ENCODE peak calls at places on chromosome 12, in eight cellular contexts. One of them, this sample, is unnamed.

GRCh38 chr12:62123721-62124203 is 136.4 kb upstream of the USP15 start:
- DNase-seq in astrocyte of the cerebellum: peak
- DNase-seq in mucosa of descending colon: no peak
- DNase-seq in glutamatergic neuron: peak
- DNase-seq in nephron progenitor cell: peak
- DNase-seq in HCT116: peak
- DNase-seq in ascending aorta: peak
- DNase-seq in WERI-Rb-1: peak
- DNase-seq in this sample: peak

GRCh38 chr12:118714051-118714460 is 267.3 kb upstream of the SRRM4 start:
- DNase-seq in WERI-Rb-1: peak
- DNase-seq in nephron progenitor cell: peak
- DNase-seq in ascending aorta: no peak
- DNase-seq in astrocyte of the cerebellum: no peak
- DNase-seq in HCT116: peak
- DNase-seq in mucosa of descending colon: no peak
- DNase-seq in glutamatergic neuron: peak
- DNase-seq in this sample: peak

GRCh38 chr12:9049520-9050133 is 60.3 kb downstream of the KLRG1 start:
- DNase-seq in mucosa of descending colon: no peak
- DNase-seq in WERI-Rb-1: no peak
- DNase-seq in ascending aorta: no peak
- DNase-seq in astrocyte of the cerebellum: peak
- DNase-seq in glutamatergic neuron: no peak
- DNase-seq in nephron progenitor cell: peak
- DNase-seq in HCT116: peak
- DNase-seq in this sample: no peak

GRCh38 chr12:123097521-123098084 is 53.3 kb downstream of the PITPNM2 start:
- DNase-seq in mucosa of descending colon: no peak
- DNase-seq in astrocyte of the cerebellum: no peak
- DNase-seq in HCT116: no peak
- DNase-seq in WERI-Rb-1: peak
- DNase-seq in glutamatergic neuron: peak
- DNase-seq in nephron progenitor cell: peak
- DNase-seq in ascending aorta: peak
- DNase-seq in this sample: no peak

GRCh38 chr12:67276469-67276868 is 7.3 kb downstream of the CAND1 start:
- DNase-seq in astrocyte of the cerebellum: no peak
- DNase-seq in mucosa of descending colon: no peak
- DNase-seq in nephron progenitor cell: no peak
- DNase-seq in WERI-Rb-1: no peak
- DNase-seq in glutamatergic neuron: no peak
- DNase-seq in ascending aorta: no peak
- DNase-seq in HCT116: no peak
- DNase-seq in this sample: no peak

GRCh38 chr12:82652071-82652470 is 34.6 kb upstream of the TMTC2 start:
- DNase-seq in astrocyte of the cerebellum: no peak
- DNase-seq in ascending aorta: no peak
- DNase-seq in HCT116: no peak
- DNase-seq in glutamatergic neuron: no peak
- DNase-seq in nephron progenitor cell: no peak
- DNase-seq in WERI-Rb-1: no peak
- DNase-seq in mucosa of descending colon: no peak
- DNase-seq in this sample: no peak

GRCh38 chr12:109446-109845 is 42.9 kb downstream of the IQSEC3 start:
- DNase-seq in HCT116: no peak
- DNase-seq in astrocyte of the cerebellum: no peak
- DNase-seq in ascending aorta: no peak
- DNase-seq in mucosa of descending colon: no peak
- DNase-seq in WERI-Rb-1: no peak
- DNase-seq in nephron progenitor cell: no peak
- DNase-seq in glutamatergic neuron: no peak
- DNase-seq in this sample: no peak

GRCh38 chr12:27460471-27460978 is 14.0 kb downstream of the SMCO2 start:
- DNase-seq in mucosa of descending colon: no peak
- DNase-seq in ascending aorta: no peak
- DNase-seq in nephron progenitor cell: no peak
- DNase-seq in astrocyte of the cerebellum: no peak
- DNase-seq in HCT116: no peak
- DNase-seq in WERI-Rb-1: no peak
- DNase-seq in glutamatergic neuron: no peak
- DNase-seq in this sample: no peak

GRCh38 chr12:112900298-112901145 is 6.2 kb upstream of the OAS1 start:
- DNase-seq in nephron progenitor cell: no peak
- DNase-seq in ascending aorta: no peak
- DNase-seq in WERI-Rb-1: peak
- DNase-seq in HCT116: peak
- DNase-seq in astrocyte of the cerebellum: no peak
- DNase-seq in glutamatergic neuron: peak
- DNase-seq in mucosa of descending colon: no peak
- DNase-seq in this sample: peak

GRCh38 chr12:76508128-76508661 is 51.4 kb downstream of the OSBPL8 start:
- DNase-seq in WERI-Rb-1: no peak
- DNase-seq in glutamatergic neuron: no peak
- DNase-seq in astrocyte of the cerebellum: no peak
- DNase-seq in HCT116: no peak
- DNase-seq in ascending aorta: no peak
- DNase-seq in mucosa of descending colon: no peak
- DNase-seq in nephron progenitor cell: no peak
- DNase-seq in this sample: no peak

GRCh38 chr12:53098354-53098981 is 1.0 kb downstream of the IGFBP6 start:
- DNase-seq in ascending aorta: peak
- DNase-seq in HCT116: peak
- DNase-seq in astrocyte of the cerebellum: no peak
- DNase-seq in WERI-Rb-1: no peak
- DNase-seq in mucosa of descending colon: no peak
- DNase-seq in nephron progenitor cell: no peak
- DNase-seq in glutamatergic neuron: no peak
- DNase-seq in this sample: no peak

GRCh38 chr12:104182144-104182543 is 33.4 kb upstream of the TXNRD1 start:
- DNase-seq in astrocyte of the cerebellum: peak
- DNase-seq in mucosa of descending colon: no peak
- DNase-seq in glutamatergic neuron: no peak
- DNase-seq in WERI-Rb-1: no peak
- DNase-seq in ascending aorta: peak
- DNase-seq in nephron progenitor cell: no peak
- DNase-seq in HCT116: no peak
- DNase-seq in this sample: no peak

GRCh38 chr12:104183443-104183842 is 32.1 kb upstream of the TXNRD1 start:
- DNase-seq in mucosa of descending colon: no peak
- DNase-seq in ascending aorta: no peak
- DNase-seq in WERI-Rb-1: no peak
- DNase-seq in HCT116: no peak
- DNase-seq in astrocyte of the cerebellum: no peak
- DNase-seq in glutamatergic neuron: no peak
- DNase-seq in nephron progenitor cell: no peak
- DNase-seq in this sample: no peak

GRCh38 chr12:104181313-104181712 is 34.3 kb upstream of the TXNRD1 start:
- DNase-seq in mucosa of descending colon: no peak
- DNase-seq in astrocyte of the cerebellum: no peak
- DNase-seq in HCT116: no peak
- DNase-seq in glutamatergic neuron: no peak
- DNase-seq in WERI-Rb-1: no peak
- DNase-seq in ascending aorta: no peak
- DNase-seq in nephron progenitor cell: no peak
- DNase-seq in this sample: no peak

GRCh38 chr12:104180389-104180788 is 35.2 kb upstream of the TXNRD1 start:
- DNase-seq in mucosa of descending colon: no peak
- DNase-seq in nephron progenitor cell: no peak
- DNase-seq in WERI-Rb-1: no peak
- DNase-seq in glutamatergic neuron: no peak
- DNase-seq in HCT116: no peak
- DNase-seq in ascending aorta: no peak
- DNase-seq in astrocyte of the cerebellum: no peak
- DNase-seq in this sample: no peak

DNA sequence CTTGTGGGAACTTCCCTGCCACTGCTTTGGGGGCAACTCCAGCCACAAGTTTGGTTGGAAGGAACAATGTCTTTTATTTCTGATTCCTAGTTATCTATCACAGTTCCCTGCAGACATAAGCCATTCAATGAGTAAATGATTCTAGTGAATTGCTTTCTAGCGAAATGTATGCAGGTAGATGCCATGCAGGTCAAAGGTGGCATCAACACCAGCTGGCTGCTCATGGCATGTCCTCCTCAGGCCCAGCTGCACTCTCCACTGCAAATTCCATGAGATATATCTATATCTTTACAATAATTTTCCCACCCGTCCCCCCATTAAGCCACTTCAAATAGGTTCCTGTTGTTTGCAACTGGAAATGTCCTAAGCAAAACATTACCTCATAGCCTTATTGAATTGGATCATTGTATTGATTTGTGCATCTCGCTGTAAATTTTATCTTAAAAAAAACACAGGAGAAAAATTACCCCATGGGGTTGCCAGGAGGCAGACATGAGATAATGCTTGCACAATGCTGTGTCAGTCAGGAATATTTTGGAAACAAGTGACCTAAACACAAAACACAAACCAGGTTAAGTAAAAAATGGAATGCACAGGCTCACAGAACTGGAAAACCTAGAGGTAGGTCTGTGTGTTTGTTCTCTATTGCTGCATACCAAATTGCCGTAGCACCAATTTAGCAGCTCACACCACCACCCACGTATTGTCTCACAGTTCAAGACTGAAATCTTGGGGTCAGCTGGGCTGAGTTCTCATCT is 32.8 kb upstream of the TXNRD1 start:
- DNase-seq in WERI-Rb-1: no peak
- DNase-seq in glutamatergic neuron: no peak
- DNase-seq in nephron progenitor cell: no peak
- DNase-seq in HCT116: no peak
- DNase-seq in mucosa of descending colon: no peak
- DNase-seq in astrocyte of the cerebellum: no peak
- DNase-seq in ascending aorta: no peak
- DNase-seq in this sample: no peak
- TF ChIP-seq CTCF in WERI-Rb-1: no peak
- TF ChIP-seq CTCF in glutamatergic neuron: no peak
- TF ChIP-seq CTCF in nephron progenitor cell: no peak
- TF ChIP-seq CTCF in HCT116: no peak
- TF ChIP-seq CTCF in mucosa of descending colon: no peak
- TF ChIP-seq CTCF in astrocyte of the cerebellum: no peak
- TF ChIP-seq CTCF in ascending aorta: no peak
- TF ChIP-seq CTCF in this sample: no peak

GRCh38 chr12:120453060-120453761 is 7.0 kb downstream of the GATC start:
- DNase-seq in ascending aorta: no peak
- DNase-seq in mucosa of descending colon: no peak
- DNase-seq in glutamatergic neuron: no peak
- DNase-seq in HCT116: no peak
- DNase-seq in nephron progenitor cell: no peak
- DNase-seq in astrocyte of the cerebellum: no peak
- DNase-seq in WERI-Rb-1: no peak
- DNase-seq in this sample: no peak

GRCh38 chr12:120460157-120460556 is 9.4 kb downstream of the SRSF9 start:
- DNase-seq in HCT116: no peak
- DNase-seq in ascending aorta: no peak
- DNase-seq in mucosa of descending colon: no peak
- DNase-seq in WERI-Rb-1: no peak
- DNase-seq in nephron progenitor cell: no peak
- DNase-seq in glutamatergic neuron: no peak
- DNase-seq in astrocyte of the cerebellum: no peak
- DNase-seq in this sample: no peak

GRCh38 chr12:120453977-120454376 is 7.7 kb downstream of the GATC start:
- DNase-seq in HCT116: no peak
- DNase-seq in nephron progenitor cell: no peak
- DNase-seq in glutamatergic neuron: no peak
- DNase-seq in WERI-Rb-1: no peak
- DNase-seq in ascending aorta: no peak
- DNase-seq in astrocyte of the cerebellum: no peak
- DNase-seq in mucosa of descending colon: no peak
- DNase-seq in this sample: no peak

GRCh38 chr12:120455302-120455701 is 9.1 kb downstream of the GATC start:
- DNase-seq in astrocyte of the cerebellum: no peak
- DNase-seq in glutamatergic neuron: no peak
- DNase-seq in WERI-Rb-1: no peak
- DNase-seq in HCT116: no peak
- DNase-seq in nephron progenitor cell: no peak
- DNase-seq in mucosa of descending colon: no peak
- DNase-seq in ascending aorta: no peak
- DNase-seq in this sample: no peak

DNA sequence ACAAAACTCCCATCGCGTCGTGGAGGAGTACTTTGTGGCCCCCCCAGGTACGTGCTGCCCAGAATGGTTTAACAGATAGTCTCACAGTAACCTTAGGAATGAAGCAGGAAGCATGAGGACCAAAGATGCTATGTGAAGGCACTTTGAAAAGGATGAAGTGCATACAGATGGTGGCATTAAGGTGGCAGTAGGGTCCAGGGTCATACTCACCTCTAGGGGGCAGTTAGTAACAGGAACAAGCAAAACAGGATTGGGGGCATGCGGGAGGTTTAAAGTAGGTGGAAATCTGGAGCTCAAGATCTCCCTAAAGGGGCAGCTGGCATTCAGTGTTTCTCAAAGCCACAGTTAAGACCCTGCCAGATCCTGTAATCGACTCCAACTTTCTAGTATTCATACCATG is 10.9 kb downstream of the GATC start:
- DNase-seq in astrocyte of the cerebellum: no peak
- DNase-seq in WERI-Rb-1: no peak
- DNase-seq in ascending aorta: no peak
- DNase-seq in nephron progenitor cell: no peak
- DNase-seq in glutamatergic neuron: no peak
- DNase-seq in mucosa of descending colon: no peak
- DNase-seq in HCT116: no peak
- DNase-seq in this sample: no peak
- TF ChIP-seq CTCF in astrocyte of the cerebellum: peak
- TF ChIP-seq CTCF in WERI-Rb-1: peak
- TF ChIP-seq CTCF in ascending aorta: no peak
- TF ChIP-seq CTCF in nephron progenitor cell: no peak
- TF ChIP-seq CTCF in glutamatergic neuron: peak
- TF ChIP-seq CTCF in mucosa of descending colon: no peak
- TF ChIP-seq CTCF in HCT116: peak
- TF ChIP-seq CTCF in this sample: peak

DNA sequence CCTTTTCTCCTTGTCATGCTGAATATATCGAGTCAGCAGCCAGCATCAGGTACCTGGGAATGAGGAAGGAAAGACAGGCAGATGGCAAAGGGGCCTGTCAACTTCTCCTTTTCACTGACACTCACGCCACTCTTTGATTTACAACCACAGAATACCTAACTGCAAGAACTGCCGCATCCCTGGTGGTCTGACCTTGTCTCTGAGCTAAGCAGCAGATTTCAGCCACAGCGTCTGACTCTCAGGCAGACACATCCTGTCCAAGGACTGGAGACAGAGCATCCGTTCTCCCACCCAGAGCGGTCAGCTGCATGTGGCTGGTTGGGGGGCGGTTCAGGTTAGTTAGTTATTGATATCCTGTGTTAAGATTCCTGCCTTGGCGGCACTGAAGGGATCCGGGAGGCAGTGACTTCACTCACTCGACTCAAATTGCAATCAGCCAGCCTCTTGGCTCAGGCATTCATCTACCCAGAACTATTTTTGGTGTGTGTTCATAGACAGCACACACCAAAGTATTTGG is 11.2 kb upstream of the MAP1LC3B2 start:
- DNase-seq in mucosa of descending colon: no peak
- DNase-seq in HCT116: no peak
- DNase-seq in glutamatergic neuron: no peak
- DNase-seq in astrocyte of the cerebellum: no peak
- DNase-seq in WERI-Rb-1: peak
- DNase-seq in nephron progenitor cell: peak
- DNase-seq in ascending aorta: no peak
- DNase-seq in this sample: no peak
- TF ChIP-seq CTCF in mucosa of descending colon: no peak
- TF ChIP-seq CTCF in HCT116: no peak
- TF ChIP-seq CTCF in glutamatergic neuron: no peak
- TF ChIP-seq CTCF in astrocyte of the cerebellum: no peak
- TF ChIP-seq CTCF in WERI-Rb-1: no peak
- TF ChIP-seq CTCF in nephron progenitor cell: no peak
- TF ChIP-seq CTCF in ascending aorta: no peak
- TF ChIP-seq CTCF in this sample: no peak

GRCh38 chr12:92928962-92929915 is at the start of gene EEA1:
- DNase-seq in HCT116: peak
- DNase-seq in mucosa of descending colon: peak
- DNase-seq in astrocyte of the cerebellum: peak
- DNase-seq in ascending aorta: peak
- DNase-seq in nephron progenitor cell: peak
- DNase-seq in glutamatergic neuron: peak
- DNase-seq in WERI-Rb-1: peak
- DNase-seq in this sample: peak
- TF ChIP-seq CTCF in HCT116: no peak
- TF ChIP-seq CTCF in mucosa of descending colon: no peak
- TF ChIP-seq CTCF in astrocyte of the cerebellum: no peak
- TF ChIP-seq CTCF in ascending aorta: peak
- TF ChIP-seq CTCF in nephron progenitor cell: no peak
- TF ChIP-seq CTCF in glutamatergic neuron: no peak
- TF ChIP-seq CTCF in WERI-Rb-1: peak
- TF ChIP-seq CTCF in this sample: peak

This sample was measured in neural crest cell.